ENCODE peak calls at places on chromosomes 7 and 10, in four cellular contexts. X, B, H and T are unnamed samples.
A peak's percentile ranks its signal among the peaks of the same experiment; 100 is the strongest.

GRCh38 chr7:90759752-90760151 is 163.6 kb downstream of the CDK14 start:
- DNase-seq in X (no peak), B (no peak), H (no peak), T (no peak)

GRCh38 chr7:151742713-151743480 is 134.0 kb downstream of the PRKAG2 start:
- DNase-seq in X (no peak), B (no peak), H (no peak), T (peak; percentile 77)

GRCh38 chr10:6033954-6034353 is 28.2 kb downstream of the IL2RA start:
- DNase-seq in X (no peak), B (no peak), H (no peak), T (peak; percentile 33)

GRCh38 chr10:16597656-16598055 is 76.0 kb upstream of the C1QL3 start:
- DNase-seq in X (no peak), B (peak; percentile 32), H (no peak), T (no peak)

GRCh38 chr7:50436133-50436802 is 13.9 kb downstream of the FIGNL1 start:
- DNase-seq in X (no peak), B (no peak), H (no peak), T (no peak)

GRCh38 chr7:561631-562393 is 42.2 kb upstream of the PDGFA start:
- DNase-seq in X (no peak), B (no peak), H (no peak), T (no peak)

GRCh38 chr7:55019329-55019690 is 493 bp downstream of the EGFR start:
- DNase-seq in X (no peak), B (no peak), H (no peak), T (peak; percentile 84)

GRCh38 chr10:69383485-69384089 is 33.1 kb downstream of the TACR2 start:
- DNase-seq in X (no peak), B (no peak), H (no peak), T (peak; percentile 46)

GRCh38 chr10:111299037-111299436 is 222.2 kb downstream of the ADRA2A start:
- DNase-seq in X (no peak), B (no peak), H (no peak), T (no peak)

GRCh38 chr7:1736826-1737225 is 66.7 kb downstream of the ELFN1 start:
- DNase-seq in X (no peak), B (no peak), H (no peak), T (no peak)

GRCh38 chr7:94012748-94013147 is 8.6 kb upstream of the BET1 start:
- DNase-seq in X (no peak), B (no peak), H (no peak), T (no peak)

GRCh38 chr7:155647734-155648133 is 3.3 kb downstream of the RBM33 start:
- DNase-seq in X (no peak), B (no peak), H (no peak), T (no peak)

GRCh38 chr10:123868058-123868995 is 23.3 kb downstream of the CPXM2 start:
- DNase-seq in X (no peak), B (no peak), H (no peak), T (peak; percentile 15)

GRCh38 chr7:99244942-99245341 is 27.7 kb upstream of the MYH16 start:
- DNase-seq in X (no peak), B (no peak), H (no peak), T (no peak)

GRCh38 chr7:102463841-102464576 is 654 bp downstream of the ALKBH4 start:
- DNase-seq in X (no peak), B (no peak), H (no peak), T (no peak)

GRCh38 chr10:59631237-59631636 is 78.4 kb downstream of the SLC16A9 start:
- DNase-seq in X (no peak), B (no peak), H (no peak), T (no peak)

GRCh38 chr10:93039721-93040120 is 20.9 kb upstream of the CYP26C1 start:
- DNase-seq in X (no peak), B (no peak), H (no peak), T (peak; percentile 80)

GRCh38 chr7:4079366-4079765 is 602.7 kb upstream of the FOXK1 start:
- DNase-seq in X (no peak), B (no peak), H (no peak), T (peak; percentile 10)

GRCh38 chr7:115910541-115911164 is 119.9 kb downstream of the TFEC start:
- DNase-seq in X (no peak), B (no peak), H (peak; percentile 13), T (no peak)

GRCh38 chr7:17674956-17675300 is 265.4 kb downstream of the SNX13 start:
- DNase-seq in X (no peak), B (no peak), H (no peak), T (no peak)

GRCh38 chr7:84058311-84059076 is 136.1 kb downstream of the SEMA3A start:
- DNase-seq in X (no peak), B (no peak), H (no peak), T (no peak)

GRCh38 chr10:89481662-89482061 is 53.7 kb downstream of the SLC16A12 start:
- DNase-seq in X (no peak), B (no peak), H (no peak), T (no peak)

GRCh38 chr7:125409921-125410320 is 480.3 kb upstream of the POT1 start:
- DNase-seq in X (no peak), B (no peak), H (no peak), T (no peak)

GRCh38 chr7:74405191-74405898 is 48.4 kb upstream of the GTF2IRD1 start:
- DNase-seq in X (no peak), B (peak; percentile 91), H (no peak), T (peak; percentile 90)

GRCh38 chr7:158413962-158414961 is 173.4 kb downstream of the PTPRN2 start:
- DNase-seq in X (no peak), B (no peak), H (no peak), T (peak; percentile 49)

DNA sequence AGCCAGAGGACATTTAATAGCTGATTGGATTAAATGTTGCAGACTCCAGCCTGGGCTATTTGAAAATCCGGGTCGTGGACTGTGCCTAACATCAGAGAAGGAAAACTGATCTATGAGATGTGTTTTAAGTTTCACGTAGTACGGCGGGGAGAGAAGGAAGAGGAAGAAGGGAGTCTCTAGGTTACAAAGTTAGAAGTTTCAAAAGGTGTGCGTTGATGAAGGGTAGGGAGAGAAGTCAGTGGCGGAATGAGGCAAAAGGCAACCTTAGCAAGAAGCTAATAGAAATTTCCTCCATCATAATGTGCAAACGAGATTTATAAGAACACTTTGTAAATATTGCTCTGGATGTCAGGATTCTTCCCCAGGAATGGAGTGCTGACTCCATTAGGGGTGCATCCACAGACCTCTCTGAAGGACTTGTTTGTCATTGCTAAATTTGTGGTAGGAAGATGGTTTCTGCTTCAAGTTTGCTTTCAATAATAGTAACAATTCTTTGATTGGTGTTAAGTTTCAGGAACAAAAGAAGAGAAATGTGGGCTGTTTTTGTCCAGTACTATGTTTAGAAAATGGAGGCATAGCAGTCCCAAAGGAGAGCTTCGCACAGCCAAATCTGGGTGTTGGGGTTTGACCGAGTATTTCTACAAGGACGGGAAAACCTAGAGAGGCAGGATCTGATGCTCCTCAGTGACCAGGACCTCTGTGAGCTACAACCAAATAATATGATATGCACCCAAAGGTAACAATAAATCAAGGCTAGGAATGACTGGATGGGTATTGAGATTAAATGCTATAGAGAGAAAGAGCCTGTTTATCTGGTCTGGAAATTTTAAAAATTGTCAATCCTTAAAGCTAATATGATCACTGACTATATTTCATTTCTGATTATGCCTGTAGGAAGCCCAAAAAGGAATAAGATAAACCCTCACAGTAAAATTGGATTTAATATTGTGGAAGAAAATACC is 8.2 kb downstream of the TWIST1 start:
- DNase-seq in X (no peak), B (no peak), H (no peak), T (no peak)
- H3K4me1 ChIP-seq in X (peaks cover 12% of the 10 kb centered on the region), B (no peaks in the 10 kb centered on the region), H (no peaks in the 10 kb centered on the region), T (no peaks in the 10 kb centered on the region)

GRCh38 chr7:148337995-148338747 is 252.4 kb upstream of the C7orf33 start:
- DNase-seq in X (no peak), B (no peak), H (no peak), T (peak; percentile 63)
- H3K4me3 ChIP-seq in X (no peak overlapping the region), B (no peak overlapping the region), H (no peak overlapping the region), T (peak overlapping the region; percentile 99)

GRCh38 chr7:134618756-134619530 is 27.7 kb upstream of the BPGM start:
- DNase-seq in X (no peak), B (no peak), H (no peak), T (no peak)
- H3K27ac ChIP-seq in X (no peak overlapping the region), B (no peak overlapping the region), H (no peak overlapping the region), T (no peak overlapping the region)

GRCh38 chr7:92696584-92696983 is 106.4 kb upstream of the FAM133B start:
- DNase-seq in X (no peak), B (no peak), H (no peak), T (no peak)

GRCh38 chr7:92698237-92698841 is 108.1 kb upstream of the FAM133B start:
- DNase-seq in X (no peak), B (no peak), H (no peak), T (no peak)

GRCh38 chr7:92695308-92696261 is 105.4 kb upstream of the FAM133B start:
- DNase-seq in X (no peak), B (no peak), H (no peak), T (peak; percentile 84)

GRCh38 chr7:92697012-92697411 is 106.8 kb upstream of the FAM133B start:
- DNase-seq in X (no peak), B (no peak), H (no peak), T (no peak)

DNA sequence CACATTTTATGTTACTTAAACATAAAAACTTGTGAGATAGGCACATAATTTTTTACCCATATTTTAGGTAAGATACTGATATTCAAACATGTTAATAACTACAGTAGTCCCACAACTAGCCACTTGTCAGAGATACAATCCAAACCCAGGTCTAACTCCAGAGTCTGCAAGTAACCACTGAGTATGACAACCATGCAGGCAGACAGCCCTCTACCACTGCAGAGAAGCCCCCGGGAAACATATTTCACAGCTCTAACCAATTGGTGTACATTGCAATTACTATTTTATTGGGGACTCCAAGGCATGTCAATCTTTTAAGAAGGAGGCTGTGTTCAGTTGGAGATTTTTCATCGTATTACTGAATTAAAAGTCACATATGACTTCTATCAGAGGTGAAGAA is 107.2 kb upstream of the FAM133B start:
- DNase-seq in X (no peak), B (no peak), H (no peak), T (no peak)
- H3K4me1 ChIP-seq in X (peaks cover 15% of the 10 kb centered on the region), B (peaks cover 11% of the 10 kb centered on the region), H (no peaks in the 10 kb centered on the region), T (peaks cover 15% of the 10 kb centered on the region)

DNA sequence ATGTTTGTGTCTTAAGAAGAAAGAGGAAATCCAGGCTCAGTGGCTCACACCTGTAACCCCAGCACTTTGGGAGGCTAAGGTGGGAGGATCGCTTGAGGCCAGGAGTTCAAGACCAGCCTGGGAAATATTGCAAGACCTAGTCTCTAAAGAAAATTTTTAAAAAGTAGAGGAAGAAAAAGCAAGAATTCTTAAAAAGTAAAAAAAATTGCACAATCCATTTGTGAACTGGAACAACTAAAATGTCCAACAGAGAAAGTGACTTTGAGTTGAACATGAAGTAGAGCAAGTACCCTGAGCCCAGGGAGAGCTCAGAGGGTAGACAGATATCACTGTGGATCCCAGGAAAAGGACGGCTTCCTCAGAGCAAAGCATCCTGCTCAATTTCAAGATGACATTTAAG is 201.5 kb downstream of the JCAD start:
- DNase-seq in X (no peak), B (no peak), H (no peak), T (no peak)
- H3K4me3 ChIP-seq in X (no peak overlapping the region), B (no peak overlapping the region), H (no peak overlapping the region), T (no peak overlapping the region)

GRCh38 chr10:34139559-34139958 is 675.5 kb downstream of the PARD3 start:
- DNase-seq in X (no peak), B (no peak), H (no peak), T (no peak)
- H3K27ac ChIP-seq in X (no peak overlapping the region), B (no peak overlapping the region), H (no peak overlapping the region), T (no peak overlapping the region)

GRCh38 chr10:118735294-118735693 is 19.5 kb downstream of the CACUL1 start:
- DNase-seq in X (no peak), B (no peak), H (no peak), T (peak; percentile 47)

GRCh38 chr10:118734477-118734876 is 20.3 kb downstream of the CACUL1 start:
- DNase-seq in X (no peak), B (no peak), H (no peak), T (no peak)

GRCh38 chr10:118741994-118742393 is 12.8 kb downstream of the CACUL1 start:
- DNase-seq in X (no peak), B (no peak), H (no peak), T (no peak)

GRCh38 chr10:118737594-118738302 is 17.0 kb downstream of the CACUL1 start:
- DNase-seq in X (no peak), B (no peak), H (no peak), T (no peak)

GRCh38 chr10:118738422-118738821 is 16.3 kb downstream of the CACUL1 start:
- DNase-seq in X (no peak), B (no peak), H (no peak), T (no peak)
- H3K4me1 ChIP-seq in X (peaks cover 37% of the 10 kb centered on the region), B (peaks cover 24% of the 10 kb centered on the region), H (peaks cover 53% of the 10 kb centered on the region), T (peaks cover 4% of the 10 kb centered on the region)